ENCODE peak calls at places on chromosomes 4 and X, in eight cellular contexts. S is activated CD4-positive, alpha-beta T cell treated with anti-CD3 and anti-CD28 coated beads, Interleukin-2, amount 50 U/mL, for 24 hours; R is heart right ventricle; P is GDM1; G is HFF-Myc; E is NCI-H82; O is non-pigmented ciliary epithelial cell; F is stimulated activated CD4-positive, alpha-beta T cell treated with anti-CD3 and anti-CD28 coated beads, Interleukin-1b, Interleukin-23, amount 100 ng/mL, for 48 hours. J is an unnamed sample.

GRCh38 chr4:120877021-120877420 is 45.5 kb downstream of the PRDM5 start:
- DNase-seq in R (no peak), F (no peak), O (no peak), G (no peak), E (no peak), P (no peak), S (no peak), J (no peak)

GRCh38 chrX:302975-303374 is 15.6 kb downstream of the GTPBP6 start:
- DNase-seq in F (no peak), G (no peak), R (no peak), S (no peak), P (no peak), O (no peak), E (no peak), J (no peak)

GRCh38 chr4:3708103-3708510 is 58.1 kb upstream of the ADRA2C start:
- DNase-seq in P (no peak), G (peak), E (no peak), F (no peak), S (no peak), O (no peak), R (peak), J (no peak)

GRCh38 chr4:170047774-170048354 is 21.7 kb upstream of the MFAP3L start:
- DNase-seq in E (peak), O (peak), R (no peak), F (peak), P (peak), S (peak), G (peak), J (no peak)

GRCh38 chrX:72048515-72049455 is 82.9 kb downstream of the RTL5 start:
- DNase-seq in O (no peak), R (no peak), E (peak), G (no peak), P (no peak), S (no peak), F (no peak), J (no peak)

GRCh38 chr4:158729716-158730559 is 6.7 kb upstream of the PPID start:
- DNase-seq in E (peak), R (peak), F (peak), S (peak), O (no peak), P (peak), G (no peak), J (no peak)

GRCh38 chrX:135556055-135556454 is 35.6 kb downstream of the INTS6L start:
- DNase-seq in S (no peak), O (no peak), R (no peak), P (no peak), E (no peak), F (no peak), G (no peak), J (no peak)

GRCh38 chrX:72142094-72142843 is 10.6 kb upstream of the RTL5 start:
- DNase-seq in R (no peak), E (peak), O (no peak), S (no peak), F (no peak), P (no peak), G (no peak), J (no peak)

GRCh38 chr4:147802346-147802745 is 70.5 kb downstream of the ARHGAP10 start:
- DNase-seq in G (no peak), F (no peak), R (no peak), O (no peak), S (no peak), P (no peak), E (no peak), J (no peak)

GRCh38 chrX:9573282-9574106 is 108.6 kb downstream of the TBL1X start:
- DNase-seq in E (no peak), R (no peak), G (no peak), O (no peak), P (no peak), S (no peak), F (no peak), J (no peak)

GRCh38 chrX:148049441-148049840 is 68.3 kb downstream of the FMR1NB start:
- DNase-seq in R (no peak), S (peak), O (no peak), P (peak), E (peak), G (no peak), F (no peak), J (no peak)

GRCh38 chrX:9538544-9539045 is 73.7 kb downstream of the TBL1X start:
- DNase-seq in O (no peak), R (no peak), F (no peak), S (no peak), G (no peak), E (peak), P (no peak), J (no peak)

GRCh38 chr4:7823416-7823824 is 116.2 kb downstream of the AFAP1 start:
- DNase-seq in E (peak), O (no peak), G (no peak), S (no peak), R (peak), F (no peak), P (no peak), J (no peak)

GRCh38 chrX:153361781-153362397 is 27.9 kb downstream of the ZNF275 start:
- DNase-seq in R (no peak), G (no peak), P (no peak), O (no peak), S (no peak), E (peak), F (no peak), J (no peak)

GRCh38 chr4:145776208-145776607 is 96.3 kb downstream of the C4orf51 start:
- DNase-seq in S (no peak), R (no peak), O (no peak), E (no peak), P (no peak), G (no peak), F (no peak), J (no peak)